ENCODE peak calls at places on chromosomes 11 and 22, in five cellular contexts. One of them, this sample, is unnamed.

GRCh38 chr11:72471005-72471898 is 36.9 kb upstream of the CLPB start:
- DNase-seq in choroid plexus epithelial cell: peak; percentile 86
- DNase-seq in uterus: peak; percentile 42
- DNase-seq in A549: peak; percentile 66
- DNase-seq in HepG2: peak; percentile 60
- DNase-seq in this sample: no peak

GRCh38 chr11:45930031-45930794 is 7.8 kb downstream of the LARGE2 start:
- DNase-seq in choroid plexus epithelial cell: no peak
- DNase-seq in uterus: no peak
- DNase-seq in HepG2: no peak
- DNase-seq in A549: no peak
- DNase-seq in this sample: peak; percentile 90

GRCh38 chr22:37062657-37063381 is 11.3 kb downstream of the KCTD17 start:
- DNase-seq in HepG2: no peak
- DNase-seq in uterus: no peak
- DNase-seq in choroid plexus epithelial cell: no peak
- DNase-seq in A549: no peak
- DNase-seq in this sample: no peak

GRCh38 chr11:106695506-106695905 is 322.8 kb downstream of the GUCY1A2 start:
- DNase-seq in uterus: peak; percentile 32
- DNase-seq in HepG2: no peak
- DNase-seq in choroid plexus epithelial cell: peak; percentile 85
- DNase-seq in A549: no peak
- DNase-seq in this sample: no peak

GRCh38 chr11:46711288-46711687 is 7.7 kb upstream of the F2 start:
- DNase-seq in HepG2: no peak
- DNase-seq in choroid plexus epithelial cell: peak; percentile 58
- DNase-seq in A549: no peak
- DNase-seq in uterus: no peak
- DNase-seq in this sample: no peak

GRCh38 chr11:94128171-94128745 is 383 bp upstream of the PANX1 start:
- DNase-seq in uterus: peak; percentile 58
- DNase-seq in A549: no peak
- DNase-seq in choroid plexus epithelial cell: peak; percentile 48
- DNase-seq in HepG2: no peak
- DNase-seq in this sample: no peak

GRCh38 chr11:128889657-128890213 is 1.4 kb upstream of the KCNJ5 start:
- DNase-seq in uterus: no peak
- DNase-seq in HepG2: no peak
- DNase-seq in A549: no peak
- DNase-seq in choroid plexus epithelial cell: no peak
- DNase-seq in this sample: no peak

GRCh38 chr11:134617360-134617759 is 205.3 kb upstream of the B3GAT1 start:
- DNase-seq in uterus: no peak
- DNase-seq in A549: no peak
- DNase-seq in HepG2: no peak
- DNase-seq in choroid plexus epithelial cell: no peak
- DNase-seq in this sample: no peak

GRCh38 chr22:42958937-42959336 is 56.0 kb downstream of the PACSIN2 start:
- DNase-seq in choroid plexus epithelial cell: no peak
- DNase-seq in HepG2: no peak
- DNase-seq in uterus: no peak
- DNase-seq in A549: no peak
- DNase-seq in this sample: no peak

GRCh38 chr11:9176550-9176949 is 85.2 kb upstream of the SCUBE2 start:
- DNase-seq in uterus: no peak
- DNase-seq in choroid plexus epithelial cell: no peak
- DNase-seq in A549: no peak
- DNase-seq in HepG2: no peak
- DNase-seq in this sample: no peak

GRCh38 chr11:126627376-126627775 is 271.9 kb downstream of the ST3GAL4 start:
- DNase-seq in HepG2: no peak
- DNase-seq in choroid plexus epithelial cell: no peak
- DNase-seq in A549: no peak
- DNase-seq in uterus: no peak
- DNase-seq in this sample: no peak

GRCh38 chr11:114738954-114739353 is 60.6 kb downstream of the NXPE2 start:
- DNase-seq in HepG2: peak; percentile 27
- DNase-seq in uterus: no peak
- DNase-seq in choroid plexus epithelial cell: peak; percentile 75
- DNase-seq in A549: peak; percentile 4
- DNase-seq in this sample: no peak

GRCh38 chr11:92758216-92758615 is 211.2 kb upstream of the MTNR1B start:
- DNase-seq in choroid plexus epithelial cell: no peak
- DNase-seq in uterus: no peak
- DNase-seq in HepG2: no peak
- DNase-seq in A549: no peak
- DNase-seq in this sample: no peak

GRCh38 chr11:66981976-66982578 is 7.0 kb downstream of the C11orf86 start:
- DNase-seq in HepG2: peak; percentile 69
- DNase-seq in uterus: peak; percentile 63
- DNase-seq in A549: peak; percentile 69
- DNase-seq in choroid plexus epithelial cell: peak; percentile 89
- DNase-seq in this sample: no peak

GRCh38 chr11:64226507-64227051 is 505 bp downstream of the NUDT22 start:
- DNase-seq in A549: no peak
- DNase-seq in uterus: peak; percentile 43
- DNase-seq in HepG2: peak; percentile 50
- DNase-seq in choroid plexus epithelial cell: no peak
- DNase-seq in this sample: no peak

GRCh38 chr11:121365304-121365703 is 72.7 kb downstream of the SC5D start:
- DNase-seq in uterus: no peak
- DNase-seq in A549: no peak
- DNase-seq in HepG2: no peak
- DNase-seq in choroid plexus epithelial cell: no peak
- DNase-seq in this sample: no peak

GRCh38 chr11:105142167-105142566 is 2.6 kb upstream of the CARD18 start:
- DNase-seq in uterus: no peak
- DNase-seq in choroid plexus epithelial cell: no peak
- DNase-seq in HepG2: no peak
- DNase-seq in A549: no peak
- DNase-seq in this sample: no peak

GRCh38 chr11:121886005-121886739 is 229.8 kb downstream of the BLID start:
- DNase-seq in HepG2: no peak
- DNase-seq in choroid plexus epithelial cell: peak; percentile 21
- DNase-seq in uterus: peak; percentile 73
- DNase-seq in A549: no peak
- DNase-seq in this sample: no peak

GRCh38 chr11:17764446-17765218 is 30.1 kb downstream of the KCNC1 start:
- DNase-seq in HepG2: no peak
- DNase-seq in A549: no peak
- DNase-seq in uterus: no peak
- DNase-seq in choroid plexus epithelial cell: no peak
- DNase-seq in this sample: no peak

GRCh38 chr22:41177040-41177625 is 28.0 kb upstream of the L3MBTL2 start:
- DNase-seq in uterus: peak; percentile 29
- DNase-seq in HepG2: no peak
- DNase-seq in A549: no peak
- DNase-seq in choroid plexus epithelial cell: no peak
- DNase-seq in this sample: no peak

GRCh38 chr11:117249571-117249970 is 17.1 kb downstream of the RNF214 start:
- DNase-seq in A549: no peak
- DNase-seq in HepG2: no peak
- DNase-seq in choroid plexus epithelial cell: no peak
- DNase-seq in uterus: no peak
- DNase-seq in this sample: no peak

GRCh38 chr11:118081241-118081958 is 4.5 kb downstream of the TMPRSS4 start:
- DNase-seq in choroid plexus epithelial cell: no peak
- DNase-seq in uterus: no peak
- DNase-seq in HepG2: no peak
- DNase-seq in A549: no peak
- DNase-seq in this sample: no peak

GRCh38 chr11:47394322-47395224 is 13.8 kb upstream of the SLC39A13 start:
- DNase-seq in A549: no peak
- DNase-seq in uterus: no peak
- DNase-seq in HepG2: peak; percentile 38
- DNase-seq in choroid plexus epithelial cell: peak; percentile 88
- DNase-seq in this sample: no peak

GRCh38 chr11:17528181-17528691 is 16.0 kb downstream of the USH1C start:
- DNase-seq in choroid plexus epithelial cell: peak; percentile 67
- DNase-seq in uterus: no peak
- DNase-seq in A549: peak; percentile 88
- DNase-seq in HepG2: peak; percentile 23
- DNase-seq in this sample: no peak

GRCh38 chr22:31929126-31929928 is 15.0 kb upstream of the YWHAH start:
- DNase-seq in A549: no peak
- DNase-seq in uterus: no peak
- DNase-seq in choroid plexus epithelial cell: peak; percentile 23
- DNase-seq in HepG2: no peak
- DNase-seq in this sample: no peak

GRCh38 chr22:46233231-46233630 is 16.9 kb downstream of the CDPF1 start:
- DNase-seq in HepG2: no peak
- DNase-seq in A549: no peak
- DNase-seq in uterus: no peak
- DNase-seq in choroid plexus epithelial cell: peak; percentile 7
- DNase-seq in this sample: no peak

GRCh38 chr11:14551380-14551779 is 31.2 kb upstream of the PSMA1 start:
- DNase-seq in uterus: no peak
- DNase-seq in A549: no peak
- DNase-seq in choroid plexus epithelial cell: no peak
- DNase-seq in HepG2: no peak
- DNase-seq in this sample: no peak

GRCh38 chr11:95308512-95309035 is 77.6 kb upstream of the SESN3 start:
- DNase-seq in A549: no peak
- DNase-seq in uterus: no peak
- DNase-seq in HepG2: no peak
- DNase-seq in choroid plexus epithelial cell: no peak
- DNase-seq in this sample: no peak

GRCh38 chr11:106156290-106156937 is 79.0 kb downstream of the AASDHPPT start:
- DNase-seq in HepG2: peak; percentile 15
- DNase-seq in A549: peak; percentile 10
- DNase-seq in choroid plexus epithelial cell: peak; percentile 93
- DNase-seq in uterus: peak; percentile 75
- DNase-seq in this sample: no peak

GRCh38 chr11:117230981-117231636 is 764 bp downstream of the PCSK7 start:
- DNase-seq in choroid plexus epithelial cell: no peak
- DNase-seq in uterus: no peak
- DNase-seq in A549: no peak
- DNase-seq in HepG2: no peak
- DNase-seq in this sample: no peak

GRCh38 chr11:115145316-115145715 is 358.9 kb downstream of the CADM1 start:
- DNase-seq in uterus: no peak
- DNase-seq in HepG2: no peak
- DNase-seq in choroid plexus epithelial cell: no peak
- DNase-seq in A549: no peak
- DNase-seq in this sample: no peak

GRCh38 chr11:61833478-61833877 is 5.4 kb downstream of the FADS2 start:
- DNase-seq in uterus: no peak
- DNase-seq in A549: no peak
- DNase-seq in choroid plexus epithelial cell: no peak
- DNase-seq in HepG2: no peak
- DNase-seq in this sample: no peak
- H3K4me3 ChIP-seq in uterus: no peak overlapping the region
- H3K4me3 ChIP-seq in A549: no peak overlapping the region
- H3K4me3 ChIP-seq in choroid plexus epithelial cell: no peak overlapping the region
- H3K4me3 ChIP-seq in HepG2: no peak overlapping the region
- H3K4me3 ChIP-seq in this sample: no peak overlapping the region

DNA sequence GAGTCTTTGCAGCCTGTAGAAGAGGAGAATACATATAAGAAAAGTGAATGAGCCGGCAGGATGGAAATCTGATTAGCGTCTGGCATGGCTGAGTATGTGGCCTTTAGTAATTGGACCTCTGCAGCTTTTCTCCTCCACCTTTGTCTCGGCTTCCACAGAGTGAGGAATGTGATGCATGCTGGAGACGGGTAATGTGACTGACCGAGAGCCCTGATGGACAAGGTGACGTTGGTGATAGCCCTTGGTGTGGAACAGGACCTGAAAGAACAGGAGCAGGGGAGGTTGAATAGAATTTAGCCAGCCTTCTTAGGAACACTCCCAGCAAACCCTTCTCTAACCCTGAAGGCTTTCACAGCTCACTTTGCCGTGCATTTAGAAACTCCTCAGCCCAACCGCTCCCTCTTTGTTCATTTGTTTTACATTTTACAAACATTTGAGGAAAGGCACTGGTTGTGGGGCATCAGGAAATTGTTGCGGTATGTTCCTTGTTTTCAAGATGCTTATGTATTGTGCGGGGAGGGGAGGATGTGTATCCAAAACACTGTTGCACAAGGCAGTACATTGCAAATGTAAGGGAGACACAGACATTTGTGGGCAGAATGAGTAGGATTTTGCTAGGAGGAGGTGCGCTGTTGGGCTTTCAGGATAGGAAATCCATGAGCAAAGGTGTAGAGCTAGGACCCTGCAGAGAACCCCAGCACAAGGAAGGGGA is 6.9 kb downstream of the GTPBP1 start:
- DNase-seq in A549: no peak
- DNase-seq in choroid plexus epithelial cell: no peak
- DNase-seq in uterus: no peak
- DNase-seq in HepG2: no peak
- DNase-seq in this sample: no peak
- H3K4me3 ChIP-seq in A549: no peak overlapping the region
- H3K4me3 ChIP-seq in choroid plexus epithelial cell: no peak overlapping the region
- H3K4me3 ChIP-seq in uterus: no peak overlapping the region
- H3K4me3 ChIP-seq in HepG2: no peak overlapping the region
- H3K4me3 ChIP-seq in this sample: no peak overlapping the region

GRCh38 chr11:100704176-100704575 is 17.1 kb downstream of the ARHGAP42 start:
- DNase-seq in A549: no peak
- DNase-seq in choroid plexus epithelial cell: no peak
- DNase-seq in uterus: no peak
- DNase-seq in HepG2: no peak
- DNase-seq in this sample: no peak
- H3K4me3 ChIP-seq in A549: no peak overlapping the region
- H3K4me3 ChIP-seq in choroid plexus epithelial cell: no peak overlapping the region
- H3K4me3 ChIP-seq in uterus: no peak overlapping the region
- H3K4me3 ChIP-seq in HepG2: no peak overlapping the region
- H3K4me3 ChIP-seq in this sample: no peak overlapping the region

GRCh38 chr11:130671801-130672700 is 223.6 kb downstream of the ADAMTS15 start:
- DNase-seq in HepG2: no peak
- DNase-seq in A549: no peak
- DNase-seq in choroid plexus epithelial cell: peak; percentile 88
- DNase-seq in uterus: peak; percentile 67
- DNase-seq in this sample: peak; percentile 91

GRCh38 chr11:130670200-130670599 is 221.8 kb downstream of the ADAMTS15 start:
- DNase-seq in choroid plexus epithelial cell: no peak
- DNase-seq in uterus: no peak
- DNase-seq in A549: no peak
- DNase-seq in HepG2: no peak
- DNase-seq in this sample: no peak

GRCh38 chr11:130666781-130667251 is 218.4 kb downstream of the ADAMTS15 start:
- DNase-seq in HepG2: no peak
- DNase-seq in choroid plexus epithelial cell: no peak
- DNase-seq in A549: no peak
- DNase-seq in uterus: no peak
- DNase-seq in this sample: peak; percentile 80

GRCh38 chr11:130672911-130673310 is 224.5 kb downstream of the ADAMTS15 start:
- DNase-seq in HepG2: no peak
- DNase-seq in uterus: peak; percentile 21
- DNase-seq in A549: no peak
- DNase-seq in choroid plexus epithelial cell: no peak
- DNase-seq in this sample: peak; percentile 89

GRCh38 chr11:130668751-130669150 is 220.3 kb downstream of the ADAMTS15 start:
- DNase-seq in HepG2: no peak
- DNase-seq in choroid plexus epithelial cell: no peak
- DNase-seq in uterus: no peak
- DNase-seq in A549: no peak
- DNase-seq in this sample: no peak
- H3K4me3 ChIP-seq in HepG2: no peak overlapping the region
- H3K4me3 ChIP-seq in choroid plexus epithelial cell: no peak overlapping the region
- H3K4me3 ChIP-seq in uterus: no peak overlapping the region
- H3K4me3 ChIP-seq in A549: no peak overlapping the region
- H3K4me3 ChIP-seq in this sample: no peak overlapping the region

This sample was measured in esophagus muscularis mucosa.